ENCODE peak calls at places on chromosomes 5 and 9, in five cellular contexts. S, J, Q, B and A are unnamed samples.

GRCh38 chr9:136564379-136564988 is 18.6 kb upstream of the NOTCH1 start:
- DNase-seq in B (no peak), Q (peak; percentile 69), S (no peak), J (no peak), A (no peak)

GRCh38 chr5:139417214-139417613 is 13.3 kb upstream of the SPATA24 start:
- DNase-seq in Q (no peak), B (no peak), S (no peak), J (peak; percentile 61), A (no peak)

GRCh38 chr9:15641301-15641700 is 88.5 kb downstream of the CCDC171 start:
- DNase-seq in S (no peak), Q (no peak), J (no peak), B (no peak), A (no peak)

GRCh38 chr5:58184910-58185309 is 275.0 kb downstream of the PLK2 start:
- DNase-seq in S (no peak), B (no peak), J (no peak), Q (no peak), A (no peak)

GRCh38 chr9:34964458-34964857 is 6.4 kb downstream of the PHF24 start:
- DNase-seq in S (no peak), Q (no peak), B (no peak), J (peak; percentile 1), A (no peak)

GRCh38 chr5:173016621-173017046 is 33.1 kb downstream of the ATP6V0E1 start:
- DNase-seq in B (no peak), S (no peak), Q (no peak), J (no peak), A (peak; percentile 66)

GRCh38 chr5:139726248-139726647 is 69.4 kb upstream of the PSD2 start:
- DNase-seq in J (no peak), B (no peak), S (no peak), Q (no peak), A (no peak)

GRCh38 chr5:83764101-83764500 is 43.4 kb upstream of the HAPLN1 start:
- DNase-seq in B (no peak), J (no peak), Q (no peak), S (no peak), A (no peak)

GRCh38 chr9:121440265-121440664 is 59.4 kb downstream of the GGTA1 start:
- DNase-seq in J (no peak), Q (no peak), B (no peak), S (no peak), A (no peak)

GRCh38 chr5:132510076-132510475 is 19.5 kb upstream of the IRF1 start:
- DNase-seq in Q (no peak), B (no peak), S (no peak), J (no peak), A (no peak)

GRCh38 chr9:128992995-128993394 is 35.1 kb downstream of the SH3GLB2 start:
- DNase-seq in J (no peak), S (no peak), B (no peak), Q (no peak), A (no peak)

GRCh38 chr9:114114364-114114763 is 15.3 kb upstream of the KIF12 start:
- DNase-seq in J (no peak), Q (no peak), S (no peak), B (no peak), A (no peak)

GRCh38 chr9:68546596-68547390 is 6.1 kb upstream of the TMEM252 start:
- DNase-seq in B (no peak), Q (no peak), S (no peak), J (no peak), A (no peak)

GRCh38 chr5:169716287-169716686 is 79.2 kb downstream of the DOCK2 start:
- DNase-seq in S (no peak), B (no peak), J (no peak), Q (no peak), A (no peak)

GRCh38 chr9:121376214-121376830 is 6.3 kb upstream of the STOM start:
- DNase-seq in S (no peak), B (no peak), J (no peak), Q (no peak), A (no peak)

GRCh38 chr5:665541-665955 is 27.6 kb downstream of the TPPP start:
- DNase-seq in J (no peak), S (no peak), Q (no peak), B (no peak), A (no peak)

GRCh38 chr9:14957054-14957453 is 46.8 kb upstream of the FREM1 start:
- DNase-seq in Q (no peak), J (no peak), S (no peak), B (no peak), A (no peak)

GRCh38 chr5:109876941-109877669 is 187.4 kb downstream of the MAN2A1 start:
- DNase-seq in S (no peak), B (no peak), J (no peak), Q (no peak), A (no peak)

GRCh38 chr5:80754900-80755299 is 100.1 kb upstream of the DHFR start:
- DNase-seq in S (no peak), J (peak; percentile 72), B (no peak), Q (no peak), A (no peak)

GRCh38 chr9:88814521-88815101 is 176.7 kb upstream of the S1PR3 start:
- DNase-seq in S (no peak), B (no peak), Q (no peak), J (no peak), A (no peak)

GRCh38 chr9:6106576-6107339 is 91.3 kb upstream of the RANBP6 start:
- DNase-seq in J (peak; percentile 14), B (no peak), S (no peak), Q (peak; percentile 25), A (peak; percentile 1)

GRCh38 chr5:28500511-28500910 is 1462.1 kb upstream of the CDH9 start:
- DNase-seq in S (no peak), J (no peak), Q (no peak), B (no peak), A (no peak)

GRCh38 chr5:56983593-56984361 is 31.9 kb upstream of the MIER3 start:
- DNase-seq in J (no peak), Q (peak; percentile 12), B (no peak), S (no peak), A (no peak)

GRCh38 chr9:93525476-93525875 is 50.9 kb upstream of the PHF2 start:
- DNase-seq in Q (no peak), B (no peak), S (no peak), J (no peak), A (no peak)

GRCh38 chr9:113906411-113907110 is 30.5 kb downstream of the ZNF618 start:
- DNase-seq in B (no peak), J (no peak), Q (no peak), S (no peak), A (no peak)

GRCh38 chr5:77893225-77893860 is 117.2 kb upstream of the TBCA start:
- DNase-seq in B (no peak), Q (no peak), J (no peak), S (no peak), A (no peak)

GRCh38 chr5:175616083-175616482 is 41.8 kb upstream of the HRH2 start:
- DNase-seq in S (no peak), Q (no peak), J (no peak), B (no peak), A (no peak)

GRCh38 chr9:35374436-35374835 is 115.5 kb upstream of the RUSC2 start:
- DNase-seq in J (no peak), S (no peak), B (no peak), Q (no peak), A (no peak)

GRCh38 chr9:37010180-37010579 is 23.9 kb downstream of the PAX5 start:
- DNase-seq in S (no peak), B (no peak), J (no peak), Q (no peak), A (no peak)

GRCh38 chr9:134434896-134435506 is 108.7 kb downstream of the RXRA start:
- DNase-seq in B (no peak), Q (no peak), J (peak; percentile 90), S (no peak), A (peak; percentile 97)

GRCh38 chr9:80664327-80665210 is 1024.8 kb downstream of the TLE1 start:
- DNase-seq in S (no peak), B (no peak), J (no peak), Q (no peak), A (peak; percentile 10)

GRCh38 chr5:68251804-68252648 is 36.5 kb downstream of the PIK3R1 start:
- DNase-seq in J (no peak), Q (no peak), B (no peak), S (no peak), A (no peak)